ENCODE peak calls at places on chromosomes 6 and 20, in six cellular contexts. H is HepG2, O is H1, D is K562, T is GM12891, P is GM12878. U is an unnamed sample.

GRCh38 chr20:61520761-61521460 is 268.9 kb downstream of the CDH4 start:
- DNase-seq in H (no peak), O (no peak), D (no peak), T (no peak), P (no peak), U (no peak)

GRCh38 chr6:11309947-11310665 is 77.6 kb upstream of the NEDD9 start:
- DNase-seq in H (no peak), O (no peak), D (no peak), T (no peak), P (no peak), U (no peak)

GRCh38 chr20:38445402-38445801 is 10.3 kb upstream of the SNHG17 start:
- DNase-seq in H (no peak), O (no peak), D (no peak), T (no peak), P (no peak), U (no peak)

GRCh38 chr20:64053841-64054661 is 4.6 kb upstream of the SOX18 start:
- DNase-seq in H (peak), O (no peak), D (peak), T (no peak), P (no peak), U (no peak)

GRCh38 chr20:58891076-58891685 is 38.7 kb downstream of the GNAS start:
- DNase-seq in H (no peak), O (no peak), D (peak), T (peak), P (no peak), U (peak)

GRCh38 chr6:128487746-128488145 is 32.7 kb downstream of the PTPRK start:
- DNase-seq in H (no peak), O (no peak), D (no peak), T (no peak), P (no peak), U (no peak)

GRCh38 chr6:111609827-111610526 is 4.3 kb upstream of the TRAF3IP2 start:
- DNase-seq in H (no peak), O (no peak), D (no peak), T (no peak), P (no peak), U (no peak)

GRCh38 chr20:59173938-59174496 is 10.4 kb downstream of the ZNF831 start:
- DNase-seq in H (no peak), O (no peak), D (no peak), T (no peak), P (no peak), U (no peak)

GRCh38 chr6:56890683-56891429 is 64.1 kb upstream of the BEND6 start:
- DNase-seq in H (no peak), O (no peak), D (peak), T (peak), P (peak), U (peak)

GRCh38 chr20:35305682-35306556 is 13.7 kb upstream of the FAM83C start:
- DNase-seq in H (peak), O (no peak), D (peak), T (no peak), P (no peak), U (no peak)

GRCh38 chr20:57582029-57582378 is 21.1 kb downstream of the PCK1 start:
- DNase-seq in H (no peak), O (no peak), D (no peak), T (no peak), P (no peak), U (no peak)

GRCh38 chr20:61953037-61953788 is 112.5 kb downstream of the TAF4 start:
- DNase-seq in H (no peak), O (no peak), D (no peak), T (no peak), P (no peak), U (no peak)

GRCh38 chr6:154039231-154039842 is at the start of gene OPRM1:
- DNase-seq in H (no peak), O (peak), D (peak), T (no peak), P (no peak), U (peak)

GRCh38 chr20:47314647-47315338 is 41.7 kb downstream of the ZMYND8 start:
- DNase-seq in H (no peak), O (no peak), D (no peak), T (no peak), P (no peak), U (no peak)

GRCh38 chr6:16201706-16202105 is 36.7 kb upstream of the GMPR start:
- DNase-seq in H (peak), O (no peak), D (no peak), T (no peak), P (no peak), U (no peak)

GRCh38 chr6:167748458-167749379 is 78.0 kb upstream of the AFDN start:
- DNase-seq in H (no peak), O (no peak), D (no peak), T (no peak), P (no peak), U (no peak)

GRCh38 chr20:58553166-58553696 is 38.0 kb upstream of the APCDD1L start:
- DNase-seq in H (no peak), O (no peak), D (no peak), T (no peak), P (no peak), U (no peak)

GRCh38 chr6:89120371-89120770 is 2.5 kb upstream of the SRSF12 start:
- DNase-seq in H (no peak), O (no peak), D (no peak), T (no peak), P (no peak), U (no peak)

GRCh38 chr6:89121934-89122333 is 4.1 kb upstream of the SRSF12 start:
- DNase-seq in H (no peak), O (no peak), D (no peak), T (no peak), P (no peak), U (no peak)

GRCh38 chr6:89118931-89119330 is 1.1 kb upstream of the SRSF12 start:
- DNase-seq in H (no peak), O (no peak), D (no peak), T (no peak), P (no peak), U (no peak)

GRCh38 chr6:89116702-89117101 is 1.2 kb downstream of the SRSF12 start:
- DNase-seq in H (no peak), O (no peak), D (no peak), T (no peak), P (no peak), U (no peak)

GRCh38 chr6:89117285-89118108 is at the start of gene SRSF12:
- DNase-seq in H (no peak), O (no peak), D (no peak), T (peak), P (no peak), U (peak)
- TF ChIP-seq POLR2AphosphoS5 in H (no peak), O (peak), D (no peak), T (no peak), P (no peak), U (no peak)

GRCh38 chr6:170438861-170439260 is 114.2 kb downstream of the PSMB1 start:
- DNase-seq in H (no peak), O (no peak), D (no peak), T (no peak), P (no peak), U (no peak)

GRCh38 chr6:170439366-170440351 is 113.4 kb downstream of the PSMB1 start:
- DNase-seq in H (no peak), O (no peak), D (no peak), T (no peak), P (no peak), U (no peak)

GRCh38 chr6:170437719-170438401 is 115.2 kb downstream of the PSMB1 start:
- DNase-seq in H (no peak), O (no peak), D (no peak), T (no peak), P (no peak), U (no peak)

GRCh38 chr6:170440437-170440836 is 112.7 kb downstream of the PSMB1 start:
- DNase-seq in H (no peak), O (no peak), D (no peak), T (no peak), P (no peak), U (no peak)

GRCh38 chr6:170438402-170438753 is 114.7 kb downstream of the PSMB1 start:
- DNase-seq in H (peak), O (peak), D (peak), T (peak), P (no peak), U (peak)
- TF ChIP-seq POLR2A in H (no peak), O (no peak), D (no peak), T (no peak), P (no peak), U (no peak)

GRCh38 chr6:93416575-93417420 is 2.6 kb downstream of the EPHA7 start:
- DNase-seq in H (no peak), O (no peak), D (no peak), T (no peak), P (no peak), U (peak)
- TF ChIP-seq TAF1 in H (no peak), O (no peak), D (no peak), T (no peak), P (no peak), U (no peak)

DNA sequence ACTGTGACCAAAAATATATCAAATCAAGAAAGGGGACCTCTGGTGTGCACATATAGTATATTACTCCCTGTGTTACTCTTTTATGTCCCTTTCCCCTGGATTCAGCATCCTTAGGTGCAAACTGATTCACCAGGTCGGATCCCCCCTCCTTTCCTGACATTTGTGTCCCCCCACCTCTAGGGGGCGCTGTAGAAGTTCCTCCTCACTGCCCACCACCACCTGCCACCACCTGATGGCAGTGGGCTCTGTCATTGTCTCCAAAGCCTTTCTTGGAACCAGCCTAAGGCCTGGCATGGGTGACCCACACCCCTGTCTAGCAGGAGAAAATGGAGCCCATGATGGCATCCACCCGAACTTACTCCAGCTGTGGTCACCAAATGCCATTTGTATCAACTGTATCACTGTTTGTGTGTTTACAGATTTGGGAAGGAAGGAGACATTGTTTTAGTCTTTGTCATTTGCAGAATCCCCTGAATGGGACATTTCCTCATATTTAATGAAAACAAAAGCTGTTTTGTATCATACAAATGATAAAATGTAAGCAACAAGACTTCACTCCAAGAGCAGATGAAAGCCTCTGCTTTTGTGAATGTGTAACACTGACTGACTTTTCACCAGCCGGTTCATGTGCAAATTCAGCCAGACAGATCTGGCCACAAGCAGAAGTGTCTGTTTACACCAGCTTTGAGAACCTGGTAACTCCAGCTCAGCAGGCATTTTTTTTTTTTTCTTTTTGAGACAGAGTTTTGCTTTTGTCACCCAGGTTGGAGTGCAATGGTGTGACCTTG is 66.2 kb downstream of the ARMC2 start:
- DNase-seq in H (peak), O (no peak), D (peak), T (no peak), P (no peak), U (no peak)
- TF ChIP-seq POLR2AphosphoS5 in H (no peak), O (no peak), D (no peak), T (no peak), P (no peak), U (no peak)

GRCh38 chr20:8231038-8231437 is 99.0 kb downstream of the PLCB1 start:
- DNase-seq in H (no peak), O (no peak), D (no peak), T (no peak), P (no peak), U (no peak)
- TF ChIP-seq POLR2A in H (no peak), O (no peak), D (no peak), T (no peak), P (no peak), U (no peak)